ENCODE peak calls at places on chromosomes 2 and 18, in five cellular contexts. One of them, this sample, is unnamed.

GRCh38 chr2:200077838-200078237 is 122.5 kb downstream of the MAIP1 start:
- DNase-seq in CD8-positive, alpha-beta memory T cell: no peak
- DNase-seq in effector memory CD4-positive, alpha-beta T cell: no peak
- DNase-seq in mesenchymal stem cell: peak
- DNase-seq in body of pancreas: no peak
- DNase-seq in this sample: no peak

GRCh38 chr2:67255933-67256615 is 141.1 kb upstream of the ETAA1 start:
- DNase-seq in CD8-positive, alpha-beta memory T cell: no peak
- DNase-seq in effector memory CD4-positive, alpha-beta T cell: no peak
- DNase-seq in mesenchymal stem cell: peak
- DNase-seq in body of pancreas: no peak
- DNase-seq in this sample: no peak

GRCh38 chr2:162072976-162073775 is 839 bp downstream of the DPP4 start:
- DNase-seq in CD8-positive, alpha-beta memory T cell: no peak
- DNase-seq in effector memory CD4-positive, alpha-beta T cell: no peak
- DNase-seq in mesenchymal stem cell: peak
- DNase-seq in body of pancreas: peak
- DNase-seq in this sample: no peak

GRCh38 chr2:221465776-221466175 is 106.3 kb downstream of the EPHA4 start:
- DNase-seq in CD8-positive, alpha-beta memory T cell: no peak
- DNase-seq in effector memory CD4-positive, alpha-beta T cell: no peak
- DNase-seq in mesenchymal stem cell: no peak
- DNase-seq in body of pancreas: no peak
- DNase-seq in this sample: no peak

GRCh38 chr18:49768051-49768391 is 45.3 kb downstream of the ACAA2 start:
- DNase-seq in CD8-positive, alpha-beta memory T cell: no peak
- DNase-seq in effector memory CD4-positive, alpha-beta T cell: no peak
- DNase-seq in mesenchymal stem cell: peak
- DNase-seq in body of pancreas: peak
- DNase-seq in this sample: peak

GRCh38 chr18:36441872-36442271 is 144.4 kb downstream of the FHOD3 start:
- DNase-seq in CD8-positive, alpha-beta memory T cell: no peak
- DNase-seq in effector memory CD4-positive, alpha-beta T cell: no peak
- DNase-seq in mesenchymal stem cell: peak
- DNase-seq in body of pancreas: no peak
- DNase-seq in this sample: no peak

GRCh38 chr18:78965260-78965659 is 14.4 kb upstream of the SALL3 start:
- DNase-seq in CD8-positive, alpha-beta memory T cell: no peak
- DNase-seq in effector memory CD4-positive, alpha-beta T cell: no peak
- DNase-seq in mesenchymal stem cell: no peak
- DNase-seq in body of pancreas: no peak
- DNase-seq in this sample: peak

GRCh38 chr2:227411990-227412350 is 24.2 kb upstream of the SCYGR1 start:
- DNase-seq in CD8-positive, alpha-beta memory T cell: no peak
- DNase-seq in effector memory CD4-positive, alpha-beta T cell: no peak
- DNase-seq in mesenchymal stem cell: no peak
- DNase-seq in body of pancreas: no peak
- DNase-seq in this sample: no peak

GRCh38 chr2:1736045-1736444 is 8.3 kb downstream of the PXDN start:
- DNase-seq in CD8-positive, alpha-beta memory T cell: no peak
- DNase-seq in effector memory CD4-positive, alpha-beta T cell: no peak
- DNase-seq in mesenchymal stem cell: peak
- DNase-seq in body of pancreas: no peak
- DNase-seq in this sample: no peak

GRCh38 chr18:48589797-48590519 is 51.1 kb downstream of the CTIF start:
- DNase-seq in CD8-positive, alpha-beta memory T cell: no peak
- DNase-seq in effector memory CD4-positive, alpha-beta T cell: no peak
- DNase-seq in mesenchymal stem cell: no peak
- DNase-seq in body of pancreas: peak
- DNase-seq in this sample: no peak

GRCh38 chr2:46812381-46813024 is 103.1 kb downstream of the MCFD2 start:
- DNase-seq in CD8-positive, alpha-beta memory T cell: no peak
- DNase-seq in effector memory CD4-positive, alpha-beta T cell: no peak
- DNase-seq in mesenchymal stem cell: no peak
- DNase-seq in body of pancreas: peak
- DNase-seq in this sample: no peak
- H3K4me3 ChIP-seq in CD8-positive, alpha-beta memory T cell: no peak
- H3K4me3 ChIP-seq in effector memory CD4-positive, alpha-beta T cell: no peak
- H3K4me3 ChIP-seq in mesenchymal stem cell: no peak
- H3K4me3 ChIP-seq in body of pancreas: no peak
- H3K4me3 ChIP-seq in this sample: no peak

DNA sequence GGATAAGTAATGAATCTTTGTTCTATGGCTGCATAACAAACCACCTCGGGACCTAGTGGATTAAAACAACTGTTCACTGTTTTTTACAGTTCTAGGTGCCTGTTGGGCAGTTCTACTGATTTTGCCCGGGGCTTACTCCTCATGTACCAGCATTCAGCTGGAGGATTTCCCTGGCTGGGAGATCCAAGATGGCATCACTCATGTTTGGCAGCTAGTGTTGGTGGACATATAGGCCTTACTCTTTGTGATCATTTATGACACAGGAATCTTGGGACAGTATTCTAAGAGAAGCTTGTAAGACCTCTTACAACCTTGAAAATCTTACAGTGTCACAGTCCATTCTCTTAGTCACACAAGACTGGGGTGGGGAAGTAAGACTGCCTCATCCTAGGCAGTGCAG is 4.6 kb downstream of the MARCHF7 start:
- DNase-seq in CD8-positive, alpha-beta memory T cell: no peak
- DNase-seq in effector memory CD4-positive, alpha-beta T cell: no peak
- DNase-seq in mesenchymal stem cell: no peak
- DNase-seq in body of pancreas: no peak
- DNase-seq in this sample: no peak
- H3K4me3 ChIP-seq in CD8-positive, alpha-beta memory T cell: no peak
- H3K4me3 ChIP-seq in effector memory CD4-positive, alpha-beta T cell: no peak
- H3K4me3 ChIP-seq in mesenchymal stem cell: no peak
- H3K4me3 ChIP-seq in body of pancreas: no peak
- H3K4me3 ChIP-seq in this sample: no peak

DNA sequence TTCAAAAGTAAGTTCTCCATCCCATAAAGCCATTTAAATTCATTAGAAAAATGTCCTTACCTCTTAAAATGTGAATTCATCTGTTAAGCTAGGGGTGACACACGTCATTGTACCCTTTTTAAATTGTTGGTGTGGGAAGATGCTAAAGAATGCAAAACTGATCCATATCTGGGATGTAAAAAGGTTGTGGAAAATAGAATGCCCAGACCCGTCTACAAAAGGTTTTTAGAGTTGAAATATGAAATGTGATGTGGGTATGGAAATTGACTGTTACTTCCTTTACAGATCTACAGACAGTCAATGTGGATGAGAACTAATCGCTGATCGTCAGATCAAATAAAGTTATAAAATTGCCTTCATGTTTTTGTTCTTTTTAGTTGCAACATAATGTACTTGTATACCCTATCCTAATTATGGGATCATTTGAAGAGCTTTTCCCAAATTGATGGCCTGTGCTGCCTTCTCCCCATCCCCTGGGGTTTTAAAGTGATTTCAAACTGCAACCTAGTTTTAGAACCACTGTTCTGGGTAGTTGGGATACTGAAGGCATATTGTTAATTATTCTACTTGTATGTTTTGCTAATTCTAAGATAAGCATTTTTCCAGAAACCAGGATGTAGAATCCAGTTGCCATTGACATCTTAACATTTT is 4.1 kb downstream of the RPL31 start:
- DNase-seq in CD8-positive, alpha-beta memory T cell: no peak
- DNase-seq in effector memory CD4-positive, alpha-beta T cell: no peak
- DNase-seq in mesenchymal stem cell: no peak
- DNase-seq in body of pancreas: no peak
- DNase-seq in this sample: no peak
- H3K4me3 ChIP-seq in CD8-positive, alpha-beta memory T cell: no peak
- H3K4me3 ChIP-seq in effector memory CD4-positive, alpha-beta T cell: no peak
- H3K4me3 ChIP-seq in mesenchymal stem cell: no peak
- H3K4me3 ChIP-seq in body of pancreas: no peak
- H3K4me3 ChIP-seq in this sample: no peak

GRCh38 chr2:215434447-215435260 is 1.2 kb downstream of the FN1 start:
- DNase-seq in CD8-positive, alpha-beta memory T cell: no peak
- DNase-seq in effector memory CD4-positive, alpha-beta T cell: no peak
- DNase-seq in mesenchymal stem cell: no peak
- DNase-seq in body of pancreas: no peak
- DNase-seq in this sample: no peak

GRCh38 chr2:215431778-215432758 is 3.8 kb downstream of the FN1 start:
- DNase-seq in CD8-positive, alpha-beta memory T cell: no peak
- DNase-seq in effector memory CD4-positive, alpha-beta T cell: no peak
- DNase-seq in mesenchymal stem cell: no peak
- DNase-seq in body of pancreas: no peak
- DNase-seq in this sample: no peak

GRCh38 chr2:215430528-215431187 is 5.2 kb downstream of the FN1 start:
- DNase-seq in CD8-positive, alpha-beta memory T cell: no peak
- DNase-seq in effector memory CD4-positive, alpha-beta T cell: no peak
- DNase-seq in mesenchymal stem cell: peak
- DNase-seq in body of pancreas: no peak
- DNase-seq in this sample: no peak

GRCh38 chr2:215431290-215431689 is 4.6 kb downstream of the FN1 start:
- DNase-seq in CD8-positive, alpha-beta memory T cell: no peak
- DNase-seq in effector memory CD4-positive, alpha-beta T cell: no peak
- DNase-seq in mesenchymal stem cell: no peak
- DNase-seq in body of pancreas: no peak
- DNase-seq in this sample: no peak

GRCh38 chr2:215432759-215433594 is 2.9 kb downstream of the FN1 start:
- DNase-seq in CD8-positive, alpha-beta memory T cell: no peak
- DNase-seq in effector memory CD4-positive, alpha-beta T cell: no peak
- DNase-seq in mesenchymal stem cell: no peak
- DNase-seq in body of pancreas: no peak
- DNase-seq in this sample: no peak
- H3K4me3 ChIP-seq in CD8-positive, alpha-beta memory T cell: no peak
- H3K4me3 ChIP-seq in effector memory CD4-positive, alpha-beta T cell: no peak
- H3K4me3 ChIP-seq in mesenchymal stem cell: peak
- H3K4me3 ChIP-seq in body of pancreas: no peak
- H3K4me3 ChIP-seq in this sample: no peak

GRCh38 chr2:5695641-5696350 is 3.6 kb downstream of the SOX11 start:
- DNase-seq in CD8-positive, alpha-beta memory T cell: no peak
- DNase-seq in effector memory CD4-positive, alpha-beta T cell: no peak
- DNase-seq in mesenchymal stem cell: peak
- DNase-seq in body of pancreas: no peak
- DNase-seq in this sample: peak

GRCh38 chr2:5692561-5693287 is 540 bp downstream of the SOX11 start:
- DNase-seq in CD8-positive, alpha-beta memory T cell: no peak
- DNase-seq in effector memory CD4-positive, alpha-beta T cell: no peak
- DNase-seq in mesenchymal stem cell: peak
- DNase-seq in body of pancreas: no peak
- DNase-seq in this sample: peak

GRCh38 chr2:5691659-5692529 is at the start of gene SOX11:
- DNase-seq in CD8-positive, alpha-beta memory T cell: no peak
- DNase-seq in effector memory CD4-positive, alpha-beta T cell: no peak
- DNase-seq in mesenchymal stem cell: peak
- DNase-seq in body of pancreas: peak
- DNase-seq in this sample: peak

GRCh38 chr2:5694016-5694690 is 2.0 kb downstream of the SOX11 start:
- DNase-seq in CD8-positive, alpha-beta memory T cell: no peak
- DNase-seq in effector memory CD4-positive, alpha-beta T cell: no peak
- DNase-seq in mesenchymal stem cell: peak
- DNase-seq in body of pancreas: no peak
- DNase-seq in this sample: peak

DNA sequence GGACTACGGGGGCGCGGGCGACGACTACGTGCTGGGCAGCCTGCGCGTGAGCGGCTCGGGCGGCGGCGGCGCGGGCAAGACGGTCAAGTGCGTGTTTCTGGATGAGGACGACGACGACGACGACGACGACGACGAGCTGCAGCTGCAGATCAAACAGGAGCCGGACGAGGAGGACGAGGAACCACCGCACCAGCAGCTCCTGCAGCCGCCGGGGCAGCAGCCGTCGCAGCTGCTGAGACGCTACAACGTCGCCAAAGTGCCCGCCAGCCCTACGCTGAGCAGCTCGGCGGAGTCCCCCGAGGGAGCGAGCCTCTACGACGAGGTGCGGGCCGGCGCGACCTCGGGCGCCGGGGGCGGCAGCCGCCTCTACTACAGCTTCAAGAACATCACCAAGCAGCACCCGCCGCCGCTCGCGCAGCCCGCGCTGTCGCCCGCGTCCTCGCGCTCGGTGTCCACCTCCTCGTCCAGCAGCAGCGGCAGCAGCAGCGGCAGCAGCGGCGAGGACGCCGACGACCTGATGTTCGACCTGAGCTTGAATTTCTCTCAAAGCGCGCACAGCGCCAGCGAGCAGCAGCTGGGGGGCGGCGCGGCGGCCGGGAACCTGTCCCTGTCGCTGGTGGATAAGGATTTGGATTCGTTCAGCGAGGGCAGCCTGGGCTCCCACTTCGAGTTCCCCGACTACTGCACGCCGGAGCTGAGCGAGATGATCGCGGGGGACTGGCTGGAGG is 1.3 kb downstream of the SOX11 start:
- DNase-seq in CD8-positive, alpha-beta memory T cell: no peak
- DNase-seq in effector memory CD4-positive, alpha-beta T cell: no peak
- DNase-seq in mesenchymal stem cell: peak
- DNase-seq in body of pancreas: no peak
- DNase-seq in this sample: peak
- H3K4me3 ChIP-seq in CD8-positive, alpha-beta memory T cell: no peak
- H3K4me3 ChIP-seq in effector memory CD4-positive, alpha-beta T cell: no peak
- H3K4me3 ChIP-seq in mesenchymal stem cell: peak
- H3K4me3 ChIP-seq in body of pancreas: no peak
- H3K4me3 ChIP-seq in this sample: peak

GRCh38 chr2:25165992-25166618 is 2.3 kb downstream of the POMC start:
- DNase-seq in CD8-positive, alpha-beta memory T cell: no peak
- DNase-seq in effector memory CD4-positive, alpha-beta T cell: no peak
- DNase-seq in mesenchymal stem cell: no peak
- DNase-seq in body of pancreas: peak
- DNase-seq in this sample: peak

GRCh38 chr2:25168256-25169072 is at the start of gene POMC:
- DNase-seq in CD8-positive, alpha-beta memory T cell: no peak
- DNase-seq in effector memory CD4-positive, alpha-beta T cell: no peak
- DNase-seq in mesenchymal stem cell: peak
- DNase-seq in body of pancreas: peak
- DNase-seq in this sample: peak

GRCh38 chr2:25161055-25161781 is 7.2 kb downstream of the POMC start:
- DNase-seq in CD8-positive, alpha-beta memory T cell: peak
- DNase-seq in effector memory CD4-positive, alpha-beta T cell: peak
- DNase-seq in mesenchymal stem cell: no peak
- DNase-seq in body of pancreas: peak
- DNase-seq in this sample: peak

GRCh38 chr2:25160376-25160775 is 8.0 kb downstream of the POMC start:
- DNase-seq in CD8-positive, alpha-beta memory T cell: no peak
- DNase-seq in effector memory CD4-positive, alpha-beta T cell: no peak
- DNase-seq in mesenchymal stem cell: no peak
- DNase-seq in body of pancreas: no peak
- DNase-seq in this sample: no peak

DNA sequence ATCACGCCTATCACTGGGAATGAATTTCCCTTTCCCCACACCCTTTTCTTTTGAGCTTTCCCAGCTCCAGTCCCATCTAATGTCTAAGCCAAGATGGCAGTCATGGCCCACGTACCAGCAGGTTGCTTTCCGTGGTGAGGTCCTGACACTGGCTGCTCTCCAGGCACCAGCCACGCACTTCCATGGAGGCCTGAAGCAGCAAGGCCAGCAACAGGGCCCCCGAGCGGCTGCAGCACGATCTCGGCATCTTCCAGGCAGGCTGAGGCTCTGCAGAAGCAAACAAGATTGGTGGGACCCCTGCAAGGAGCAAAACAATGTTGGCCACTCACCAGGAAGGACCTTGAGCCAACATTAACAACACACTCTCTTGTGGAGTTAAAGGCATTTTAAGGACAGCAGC is 3.9 kb downstream of the POMC start:
- DNase-seq in CD8-positive, alpha-beta memory T cell: no peak
- DNase-seq in effector memory CD4-positive, alpha-beta T cell: no peak
- DNase-seq in mesenchymal stem cell: no peak
- DNase-seq in body of pancreas: no peak
- DNase-seq in this sample: no peak
- H3K4me3 ChIP-seq in CD8-positive, alpha-beta memory T cell: no peak
- H3K4me3 ChIP-seq in effector memory CD4-positive, alpha-beta T cell: no peak
- H3K4me3 ChIP-seq in mesenchymal stem cell: no peak
- H3K4me3 ChIP-seq in body of pancreas: no peak
- H3K4me3 ChIP-seq in this sample: no peak

GRCh38 chr2:85606116-85606455 is 3.6 kb upstream of the TMEM150A start:
- DNase-seq in CD8-positive, alpha-beta memory T cell: no peak
- DNase-seq in effector memory CD4-positive, alpha-beta T cell: no peak
- DNase-seq in mesenchymal stem cell: no peak
- DNase-seq in body of pancreas: no peak
- DNase-seq in this sample: peak
- H3K4me3 ChIP-seq in CD8-positive, alpha-beta memory T cell: no peak
- H3K4me3 ChIP-seq in effector memory CD4-positive, alpha-beta T cell: no peak
- H3K4me3 ChIP-seq in mesenchymal stem cell: no peak
- H3K4me3 ChIP-seq in body of pancreas: no peak
- H3K4me3 ChIP-seq in this sample: no peak

This sample was measured in H7.